ENCODE peak calls at places on chromosomes 4 and X, in seven cellular contexts. C is colonic mucosa, M is uterus, Q is esophagus squamous epithelium, P is MM.1S, E is thoracic aorta, O is tibial artery. F is an unnamed sample.

GRCh38 chrX:139196890-139197289 is 333.6 kb upstream of the F9 start:
- DNase-seq in C (no peak), M (no peak), Q (no peak), P (peak; percentile 23), E (no peak), O (no peak), F (no peak)

GRCh38 chr4:111943796-111944203 is 201.5 kb upstream of the FAM241A start:
- DNase-seq in C (peak; percentile 53), M (peak; percentile 41), Q (peak; percentile 3), P (peak; percentile 45), E (no peak), O (no peak), F (peak; percentile 64)

GRCh38 chrX:95760356-95760755 is 924.3 kb upstream of the DIAPH2 start:
- DNase-seq in C (no peak), M (no peak), Q (no peak), P (no peak), E (no peak), O (no peak), F (no peak)

GRCh38 chr4:10593130-10593529 is 91.4 kb downstream of the CLNK start:
- DNase-seq in C (no peak), M (no peak), Q (no peak), P (no peak), E (no peak), O (no peak), F (no peak)

GRCh38 chr4:80268081-80268823 is 1.8 kb downstream of the FGF5 start:
- DNase-seq in C (no peak), M (no peak), Q (no peak), P (no peak), E (no peak), O (no peak), F (no peak)

GRCh38 chrX:47483310-47484268 is 567 bp upstream of the ZNF41 start:
- DNase-seq in C (peak; percentile 34), M (peak; percentile 29), Q (no peak), P (no peak), E (no peak), O (no peak), F (no peak)

GRCh38 chr4:70754470-70754869 is 32.7 kb downstream of the RUFY3 start:
- DNase-seq in C (no peak), M (no peak), Q (no peak), P (no peak), E (no peak), O (no peak), F (no peak)

GRCh38 chrX:118495958-118496762 is 545 bp downstream of the DOCK11 start:
- DNase-seq in C (peak; percentile 71), M (peak; percentile 34), Q (peak; percentile 32), P (peak; percentile 60), E (no peak), O (peak; percentile 75), F (peak; percentile 72)

GRCh38 chrX:10769696-10770619 is 149.6 kb upstream of the MID1 start:
- DNase-seq in C (no peak), M (no peak), Q (no peak), P (no peak), E (no peak), O (no peak), F (no peak)

GRCh38 chr4:159358226-159358625 is 255.3 kb downstream of the RAPGEF2 start:
- DNase-seq in C (no peak), M (no peak), Q (no peak), P (no peak), E (no peak), O (no peak), F (no peak)

GRCh38 chr4:161828061-161828460 is 335.7 kb downstream of the FSTL5 start:
- DNase-seq in C (no peak), M (no peak), Q (no peak), P (peak; percentile 9), E (no peak), O (no peak), F (no peak)

GRCh38 chrX:16445166-16445752 is 204.7 kb upstream of the S100G start:
- DNase-seq in C (peak; percentile 26), M (no peak), Q (no peak), P (peak; percentile 38), E (no peak), O (no peak), F (no peak)

GRCh38 chr4:40227284-40227683 is 30.5 kb downstream of the RHOH start:
- DNase-seq in C (no peak), M (no peak), Q (no peak), P (peak; percentile 76), E (no peak), O (no peak), F (no peak)

GRCh38 chrX:88425739-88426138 is 321.3 kb upstream of the CPXCR1 start:
- DNase-seq in C (no peak), M (no peak), Q (no peak), P (peak; percentile 44), E (no peak), O (no peak), F (no peak)

GRCh38 chr4:138573246-138573645 is 331.1 kb upstream of the SLC7A11 start:
- DNase-seq in C (no peak), M (no peak), Q (no peak), P (no peak), E (no peak), O (no peak), F (no peak)

GRCh38 chrX:39767446-39767845 is 330.3 kb downstream of the BCOR start:
- DNase-seq in C (no peak), M (no peak), Q (no peak), P (no peak), E (no peak), O (peak; percentile 69), F (no peak)

GRCh38 chrX:39764441-39764914 is 333.3 kb downstream of the BCOR start:
- DNase-seq in C (no peak), M (no peak), Q (no peak), P (no peak), E (no peak), O (no peak), F (no peak)

GRCh38 chrX:39769748-39770147 is 328.0 kb downstream of the BCOR start:
- DNase-seq in C (no peak), M (no peak), Q (no peak), P (no peak), E (no peak), O (no peak), F (no peak)

GRCh38 chrX:39766085-39766726 is 331.6 kb downstream of the BCOR start:
- DNase-seq in C (no peak), M (no peak), Q (no peak), P (no peak), E (no peak), O (no peak), F (no peak)

DNA sequence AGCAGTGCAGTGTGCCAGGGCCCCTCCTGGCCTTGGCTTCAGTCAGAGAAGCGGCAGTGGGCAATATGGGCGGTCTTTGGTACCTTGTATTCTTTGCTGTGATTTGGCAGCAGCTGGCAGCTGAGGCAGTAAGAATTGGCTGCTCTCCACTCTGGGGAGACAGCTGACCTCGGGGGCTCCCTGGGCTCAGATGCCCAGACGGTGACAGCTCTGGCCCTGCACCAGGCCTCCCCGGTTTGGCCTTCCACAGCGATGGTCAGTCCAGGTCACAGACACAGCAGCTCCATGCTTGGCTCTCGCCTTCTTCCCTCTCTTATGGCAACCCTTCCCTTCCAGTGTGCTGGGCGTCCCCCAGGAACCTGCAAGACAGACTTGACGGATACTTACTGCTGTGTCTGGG is 330.9 kb downstream of the BCOR start:
- DNase-seq in C (no peak), M (no peak), Q (no peak), P (no peak), E (peak; percentile 33), O (peak; percentile 86), F (no peak)
- H3K4me3 ChIP-seq in C (no peak overlapping the region), M (no peak overlapping the region), Q (no peak overlapping the region), P (no peak overlapping the region), E (no peak overlapping the region), O (no peak overlapping the region), F (no peak overlapping the region)

GRCh38 chr4:145840801-145841200 is 97.8 kb downstream of the ZNF827 start:
- DNase-seq in C (no peak), M (no peak), Q (no peak), P (no peak), E (no peak), O (no peak), F (no peak)

GRCh38 chr4:145842224-145842887 is 96.3 kb downstream of the ZNF827 start:
- DNase-seq in C (no peak), M (no peak), Q (no peak), P (no peak), E (no peak), O (no peak), F (no peak)

GRCh38 chr4:145843148-145843547 is 95.5 kb downstream of the ZNF827 start:
- DNase-seq in C (no peak), M (no peak), Q (no peak), P (no peak), E (no peak), O (no peak), F (no peak)

GRCh38 chr4:145840162-145840768 is 98.4 kb downstream of the ZNF827 start:
- DNase-seq in C (no peak), M (no peak), Q (no peak), P (peak; percentile 78), E (no peak), O (no peak), F (no peak)

DNA sequence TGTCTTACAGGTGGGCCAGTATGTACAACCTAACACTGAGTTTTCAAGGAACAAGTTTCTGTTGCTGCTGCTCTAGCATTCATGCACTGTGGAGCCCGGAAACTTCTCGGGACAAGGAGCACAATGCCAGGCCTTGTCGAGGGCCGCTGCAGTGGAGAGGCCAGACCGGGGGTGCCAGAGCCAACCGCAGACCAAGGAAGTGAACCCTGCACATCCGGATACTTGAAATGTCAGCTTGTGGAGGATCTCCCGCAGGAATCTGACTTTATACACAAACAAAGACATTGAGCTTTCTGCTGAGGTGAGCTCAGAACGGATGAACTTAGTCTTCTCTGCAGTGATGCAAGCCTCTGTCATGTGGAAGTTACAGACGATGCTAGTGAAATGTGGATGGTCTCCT is 99.5 kb downstream of the ZNF827 start:
- DNase-seq in C (no peak), M (no peak), Q (no peak), P (no peak), E (no peak), O (no peak), F (no peak)
- H3K36me3 ChIP-seq in C (no peaks in the 10 kb centered on the region), M (no peaks in the 10 kb centered on the region), Q (no peaks in the 10 kb centered on the region), P (no peaks in the 10 kb centered on the region), E (peaks cover under 1% of the 10 kb centered on the region), O (no peaks in the 10 kb centered on the region), F (no peaks in the 10 kb centered on the region)

GRCh38 chr4:153713840-153714239 is 29.8 kb downstream of the TLR2 start:
- DNase-seq in C (no peak), M (no peak), Q (no peak), P (no peak), E (no peak), O (no peak), F (no peak)
- H3K4me3 ChIP-seq in C (no peak overlapping the region), M (no peak overlapping the region), Q (no peak overlapping the region), P (no peak overlapping the region), E (no peak overlapping the region), O (no peak overlapping the region), F (no peak overlapping the region)

DNA sequence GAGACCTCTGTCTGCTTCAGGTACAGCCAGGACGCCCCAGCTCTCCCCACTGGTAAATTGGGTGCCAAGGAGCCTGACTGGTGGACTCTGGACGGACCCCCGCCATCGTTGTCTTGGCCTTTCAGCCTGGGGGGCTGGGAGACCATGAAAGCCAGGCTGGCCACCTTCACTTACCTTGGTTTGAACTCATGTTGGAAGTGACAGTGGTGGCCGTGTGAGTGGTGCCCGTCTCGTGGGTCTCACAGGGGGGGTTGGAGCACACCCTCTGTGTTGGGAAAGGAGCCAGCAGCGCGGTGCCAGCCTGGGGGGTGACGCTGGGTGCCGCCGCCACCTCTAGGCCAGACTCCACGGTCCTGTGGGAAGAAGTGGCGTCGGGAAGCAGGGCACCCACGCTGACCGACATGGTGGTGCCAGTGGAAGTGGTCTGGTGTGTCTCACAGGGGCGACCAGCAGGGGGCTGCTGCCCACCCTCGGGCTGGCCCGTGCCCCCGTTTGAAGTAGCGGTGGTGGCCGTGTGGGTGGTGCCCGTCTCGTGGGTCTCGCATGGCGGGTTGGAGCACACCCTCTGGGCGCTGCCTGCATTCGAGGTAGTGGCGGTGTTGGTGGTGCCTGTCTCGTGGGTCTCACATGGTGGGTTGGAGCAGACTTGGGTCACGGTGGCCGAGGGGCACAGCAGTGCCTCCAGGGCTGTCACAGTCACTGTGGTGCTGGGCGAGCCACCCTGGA is 9.6 kb upstream of the RENBP start:
- DNase-seq in C (no peak), M (no peak), Q (no peak), P (no peak), E (no peak), O (no peak), F (no peak)
- H3K36me3 ChIP-seq in C (peaks cover 13% of the 10 kb centered on the region), M (no peaks in the 10 kb centered on the region), Q (peaks cover 97% of the 10 kb centered on the region), P (peaks cover 5% of the 10 kb centered on the region), E (peaks cover 23% of the 10 kb centered on the region), O (peaks cover 16% of the 10 kb centered on the region), F (no peaks in the 10 kb centered on the region)